ENCODE peak calls at places on chromosomes 11 and 22, in four cellular contexts. E is left lung; A is CD8-positive, alpha-beta T cell; L is right atrium auricular region. T is an unnamed sample.

GRCh38 chr11:14242733-14243132 is 116.2 kb downstream of the RRAS2 start:
- DNase-seq in E (no peak), A (no peak), L (no peak), T (no peak)

GRCh38 chr11:12803086-12803826 is 129.0 kb downstream of the TEAD1 start:
- DNase-seq in E (no peak), A (no peak), L (no peak), T (no peak)

GRCh38 chr11:63915961-63916836 is 765 bp downstream of the RCOR2 start:
- DNase-seq in E (no peak), A (peak), L (no peak), T (peak)

GRCh38 chr22:22450343-22450839 is 58.2 kb downstream of the ZNF280B start:
- DNase-seq in E (no peak), A (no peak), L (no peak), T (peak)

GRCh38 chr22:37403267-37403960 is 23.9 kb downstream of the ELFN2 start:
- DNase-seq in E (no peak), A (no peak), L (no peak), T (no peak)

GRCh38 chr11:10451399-10452116 is 3.5 kb upstream of the AMPD3 start:
- DNase-seq in E (no peak), A (no peak), L (no peak), T (no peak)

GRCh38 chr11:124302756-124303155 is 11.0 kb downstream of the OR8D1 start:
- DNase-seq in E (no peak), A (no peak), L (no peak), T (no peak)

GRCh38 chr11:47161134-47161854 is 15.4 kb downstream of the ARFGAP2 start:
- DNase-seq in E (no peak), A (peak), L (peak), T (no peak)

GRCh38 chr11:114088216-114088615 is 28.7 kb downstream of the ZBTB16 start:
- DNase-seq in E (no peak), A (no peak), L (no peak), T (no peak)

GRCh38 chr22:29479417-29480261 is at the start of gene NEFH:
- DNase-seq in E (no peak), A (no peak), L (no peak), T (no peak)

GRCh38 chr11:61870429-61871039 is 20.8 kb downstream of the FADS3 start:
- DNase-seq in E (no peak), A (no peak), L (no peak), T (no peak)

GRCh38 chr11:110425751-110426545 is 3.8 kb upstream of the FDX1 start:
- DNase-seq in E (no peak), A (no peak), L (no peak), T (no peak)

GRCh38 chr11:78535027-78535426 is 39.6 kb downstream of the NARS2 start:
- DNase-seq in E (no peak), A (no peak), L (no peak), T (no peak)

GRCh38 chr11:76637491-76638266 is 32.9 kb downstream of the LRRC32 start:
- DNase-seq in E (no peak), A (no peak), L (peak), T (peak)

GRCh38 chr11:57761301-57762234 is at the start of gene CTNND1:
- DNase-seq in E (no peak), A (no peak), L (peak), T (peak)

GRCh38 chr11:79486239-79486984 is 45.6 kb upstream of the TENM4 start:
- DNase-seq in E (no peak), A (no peak), L (no peak), T (no peak)

GRCh38 chr11:130383363-130384168 is 44.8 kb downstream of the ADAMTS8 start:
- DNase-seq in E (no peak), A (no peak), L (no peak), T (no peak)

GRCh38 chr22:25775501-25775900 is 33.5 kb downstream of the MYO18B start:
- DNase-seq in E (no peak), A (no peak), L (no peak), T (no peak)

GRCh38 chr11:112922606-112923005 is 38.6 kb upstream of the NCAM1 start:
- DNase-seq in E (no peak), A (no peak), L (no peak), T (no peak)

GRCh38 chr11:15038963-15039362 is 34.4 kb upstream of the CALCB start:
- DNase-seq in E (no peak), A (no peak), L (no peak), T (no peak)

GRCh38 chr11:107545101-107545514 is 20.4 kb downstream of the ALKBH8 start:
- DNase-seq in E (no peak), A (no peak), L (no peak), T (no peak)

DNA sequence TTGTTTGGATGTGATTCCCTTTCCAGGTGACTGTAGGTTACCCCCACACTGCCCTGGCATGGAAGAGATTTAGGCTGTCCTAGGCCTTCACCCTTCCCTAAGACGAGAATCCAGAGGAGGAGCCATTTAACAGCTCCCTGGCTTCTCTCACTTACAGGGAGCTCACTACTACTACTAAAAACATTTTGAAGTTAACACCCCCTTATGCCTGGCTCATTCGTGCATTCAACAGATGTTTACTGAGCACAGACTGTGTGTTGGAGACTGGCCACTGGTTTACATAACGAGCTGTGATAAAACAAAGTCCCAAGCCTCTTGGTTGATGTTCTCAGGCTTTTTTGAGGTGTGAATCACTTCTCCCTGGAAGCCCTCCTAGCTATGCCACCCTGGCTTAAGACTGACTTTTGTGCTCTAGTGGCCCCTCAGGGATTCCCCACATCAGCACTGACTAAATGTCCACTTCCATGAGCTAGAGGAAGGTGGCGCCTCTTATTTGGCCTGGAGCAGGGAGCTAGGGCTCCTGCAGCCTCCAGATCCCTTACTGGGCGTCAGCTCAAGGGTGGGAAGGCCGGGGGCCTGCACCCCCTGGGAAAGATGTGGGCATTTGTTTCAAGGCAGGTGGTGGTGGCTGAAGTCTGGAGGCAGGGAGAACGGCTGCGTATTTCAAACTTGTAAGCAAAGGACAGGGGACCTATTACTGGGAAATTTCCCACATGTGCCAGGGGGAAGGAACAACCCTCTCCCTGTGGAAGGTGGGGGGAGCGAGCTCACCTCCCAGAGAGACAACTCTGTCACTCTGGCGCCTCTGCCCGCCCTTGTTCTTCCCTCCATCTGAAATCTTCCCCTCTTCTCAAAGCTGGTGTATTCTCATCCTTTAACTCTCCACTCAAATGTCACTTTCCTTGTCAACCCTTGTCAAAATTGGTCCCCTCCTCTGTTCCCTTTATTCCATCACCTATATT is 19.4 kb upstream of the MALAT1 start:
- DNase-seq in E (no peak), A (no peak), L (no peak), T (peak)
- TF ChIP-seq CTCF in E (peak), A (no peak), L (peak), T (peak)

DNA sequence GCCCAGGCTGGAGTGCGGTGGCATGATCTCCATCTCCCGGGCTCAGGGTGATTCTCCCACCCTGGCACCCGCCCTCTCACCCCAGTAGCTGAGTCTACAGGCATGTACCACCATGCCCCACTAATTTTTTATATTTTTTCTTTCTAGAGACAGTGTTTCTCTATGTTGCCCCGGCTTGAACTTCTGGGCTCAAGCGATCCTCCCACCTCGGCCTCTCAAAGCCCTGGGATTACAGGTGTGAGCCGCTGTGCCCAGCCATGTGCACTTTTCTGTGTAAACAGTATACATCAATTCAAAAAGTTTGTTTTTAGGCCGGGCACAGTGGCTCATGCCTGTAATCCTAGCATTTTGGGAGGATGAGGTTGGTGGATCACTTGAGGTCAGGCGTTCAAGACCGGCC is 14.7 kb downstream of the GRIK4 start:
- DNase-seq in E (peak), A (no peak), L (no peak), T (no peak)
- H3K27ac ChIP-seq in E (no peak), A (no peak), L (no peak), T (no peak)

DNA sequence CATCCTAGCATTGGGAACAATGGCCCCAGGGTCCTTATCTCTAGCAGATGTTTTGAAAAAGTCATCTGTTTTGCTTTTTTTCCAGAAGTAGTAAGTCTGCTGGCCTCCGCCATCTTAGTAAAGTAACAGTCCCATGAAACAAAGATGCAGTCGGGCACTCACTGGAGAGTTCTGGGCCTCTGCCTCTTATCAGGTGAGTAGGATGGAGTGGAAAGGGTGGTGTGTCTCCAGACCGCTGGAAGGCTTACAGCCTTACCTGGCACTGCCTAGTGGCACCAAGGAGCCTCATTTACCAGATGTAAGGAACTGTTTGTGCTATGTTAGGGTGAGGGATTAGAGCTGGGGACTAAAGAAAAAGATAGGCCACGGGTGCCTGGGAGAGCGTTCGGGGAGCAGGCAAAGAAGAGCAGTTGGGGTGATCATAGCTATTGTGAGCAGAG is 299 bp downstream of the CD3E start:
- DNase-seq in E (no peak), A (no peak), L (no peak), T (no peak)
- H3K4me3 ChIP-seq in E (peak), A (peak), L (no peak), T (no peak)

GRCh38 chr11:93820085-93820710 is 30.2 kb downstream of the VSTM5 start:
- DNase-seq in E (peak), A (no peak), L (no peak), T (no peak)
- TF ChIP-seq CTCF in E (no peak), A (no peak), L (no peak), T (no peak)